ENCODE peak calls at places on chromosomes 5 and 9, in five cellular contexts. J is GM23248, H is HCT116, P is stomach, C is tibial artery. U is an unnamed sample. For H3K9me3, the result is how much of the 10 kb centered on the place peaks cover.

GRCh38 chr9:34592895-34593601 is 3.5 kb upstream of the CNTFR start:
- DNase-seq in J (peak), H (no peak), P (peak), C (peak), U (peak)

GRCh38 chr5:133714161-133714915 is 102.0 kb upstream of the FSTL4 start:
- DNase-seq in J (peak), H (no peak), P (no peak), C (no peak), U (no peak)

GRCh38 chr9:6968271-6968670 is 210.5 kb downstream of the KDM4C start:
- DNase-seq in J (peak), H (no peak), P (no peak), C (no peak), U (no peak)

GRCh38 chr5:73911761-73912393 is 285.9 kb downstream of the ARHGEF28 start:
- DNase-seq in J (no peak), H (no peak), P (no peak), C (no peak), U (no peak)

GRCh38 chr9:127076860-127077657 is 45.4 kb downstream of the ANGPTL2 start:
- DNase-seq in J (peak), H (no peak), P (no peak), C (no peak), U (no peak)

GRCh38 chr5:57976506-57976905 is 483.4 kb downstream of the PLK2 start:
- DNase-seq in J (no peak), H (no peak), P (no peak), C (no peak), U (no peak)

GRCh38 chr9:134634190-134634589 is 7.4 kb upstream of the COL5A1 start:
- DNase-seq in J (no peak), H (no peak), P (no peak), C (no peak), U (peak)

GRCh38 chr5:141915881-141916336 is 7.8 kb upstream of the DELE1 start:
- DNase-seq in J (no peak), H (peak), P (no peak), C (no peak), U (no peak)

GRCh38 chr5:173638126-173638525 is 21.7 kb upstream of the BOD1 start:
- DNase-seq in J (no peak), H (no peak), P (peak), C (no peak), U (no peak)

GRCh38 chr9:127931092-127931881 is 710 bp upstream of the PIP5KL1 start:
- DNase-seq in J (peak), H (no peak), P (no peak), C (no peak), U (no peak)

GRCh38 chr5:95631265-95631957 is 11.5 kb downstream of the GPR150 start:
- DNase-seq in J (peak), H (no peak), P (no peak), C (no peak), U (no peak)

GRCh38 chr9:89661956-89662717 is 57.3 kb downstream of the GADD45G start:
- DNase-seq in J (peak), H (peak), P (peak), C (peak), U (peak)

GRCh38 chr9:22654833-22655232 is 208.2 kb downstream of the DMRTA1 start:
- DNase-seq in J (peak), H (no peak), P (no peak), C (no peak), U (no peak)

GRCh38 chr9:129080608-129081387 is at the start of gene DOLPP1:
- DNase-seq in J (peak), H (peak), P (peak), C (peak), U (peak)

GRCh38 chr5:93603711-93604118 is 20.7 kb downstream of the NR2F1 start:
- DNase-seq in J (no peak), H (no peak), P (no peak), C (no peak), U (no peak)

GRCh38 chr9:132509921-132510874 is 72.2 kb upstream of the BARHL1 start:
- DNase-seq in J (peak), H (no peak), P (no peak), C (no peak), U (no peak)

GRCh38 chr9:132547436-132547835 is 35.0 kb upstream of the BARHL1 start:
- DNase-seq in J (no peak), H (no peak), P (no peak), C (no peak), U (no peak)

GRCh38 chr5:1112596-1113331 is 901 bp upstream of the SLC12A7 start:
- DNase-seq in J (no peak), H (peak), P (peak), C (no peak), U (no peak)

GRCh38 chr9:20726144-20726543 is 42.1 kb downstream of the FOCAD start:
- DNase-seq in J (no peak), H (no peak), P (no peak), C (no peak), U (no peak)
- H3K4me3 ChIP-seq in J (no peak), H (no peak), P (no peak), C (no peak), U (peak)

GRCh38 chr9:113919825-113920224 is 43.7 kb downstream of the ZNF618 start:
- DNase-seq in J (no peak), H (no peak), P (no peak), C (no peak), U (no peak)

GRCh38 chr9:113920872-113921271 is 44.8 kb downstream of the ZNF618 start:
- DNase-seq in J (no peak), H (no peak), P (no peak), C (no peak), U (no peak)

GRCh38 chr9:113921366-113921765 is 45.3 kb downstream of the ZNF618 start:
- DNase-seq in J (no peak), H (no peak), P (no peak), C (no peak), U (no peak)

GRCh38 chr9:113919422-113919821 is 43.3 kb downstream of the ZNF618 start:
- DNase-seq in J (no peak), H (no peak), P (no peak), C (no peak), U (no peak)

DNA sequence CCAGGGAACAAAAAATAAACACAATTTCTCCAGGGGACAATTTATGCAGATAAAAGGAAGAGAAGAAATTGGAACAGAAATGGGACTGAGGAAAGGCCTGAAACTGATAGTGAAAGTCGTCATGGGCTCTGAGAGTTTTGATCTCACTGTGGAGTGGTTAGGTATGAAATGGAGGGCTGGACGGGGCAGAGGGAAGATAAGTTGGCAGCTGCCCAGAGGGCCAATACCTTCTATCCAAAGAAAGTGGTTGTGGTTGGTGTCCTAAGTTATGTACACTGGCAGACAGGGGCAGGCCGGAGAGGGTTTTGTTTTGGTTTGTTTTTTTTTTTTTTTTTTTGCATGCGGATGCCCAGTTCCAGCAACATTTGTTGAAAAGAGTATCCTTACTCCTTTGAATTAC is 46.1 kb downstream of the ZNF618 start:
- DNase-seq in J (no peak), H (no peak), P (no peak), C (no peak), U (no peak)
- H3K27ac ChIP-seq in J (no peak), H (no peak), P (peak), C (no peak), U (no peak)

GRCh38 chr9:103658156-103658555 is 436.0 kb upstream of the SMC2 start:
- DNase-seq in J (no peak), H (no peak), P (no peak), C (no peak), U (no peak)

GRCh38 chr9:103661663-103662062 is 432.4 kb upstream of the SMC2 start:
- DNase-seq in J (no peak), H (no peak), P (no peak), C (no peak), U (no peak)

GRCh38 chr9:103660830-103661229 is 433.3 kb upstream of the SMC2 start:
- DNase-seq in J (no peak), H (no peak), P (no peak), C (no peak), U (no peak)
- H3K9me3 ChIP-seq in J (under half), H (under half), P (under half), C (under half), U (under half)

GRCh38 chr9:35790025-35790384 is 1.4 kb upstream of the NPR2 start:
- DNase-seq in J (no peak), H (no peak), P (no peak), C (no peak), U (no peak)

GRCh38 chr9:35790385-35791291 is 753 bp upstream of the NPR2 start:
- DNase-seq in J (peak), H (no peak), P (peak), C (peak), U (no peak)

GRCh38 chr9:35792044-35792813 is 838 bp downstream of the NPR2 start:
- DNase-seq in J (peak), H (no peak), P (no peak), C (no peak), U (no peak)

GRCh38 chr9:35792826-35793225 is 1.4 kb downstream of the NPR2 start:
- DNase-seq in J (no peak), H (no peak), P (no peak), C (no peak), U (no peak)

GRCh38 chr9:35791321-35791921 is at the start of gene NPR2:
- DNase-seq in J (peak), H (no peak), P (no peak), C (peak), U (peak)
- H3K4me3 ChIP-seq in J (peak), H (no peak), P (peak), C (peak), U (peak)

GRCh38 chr5:15502208-15502607 is 2.2 kb downstream of the FBXL7 start:
- DNase-seq in J (peak), H (no peak), P (no peak), C (no peak), U (no peak)
- H3K27ac ChIP-seq in J (peak), H (no peak), P (peak), C (peak), U (peak)

DNA sequence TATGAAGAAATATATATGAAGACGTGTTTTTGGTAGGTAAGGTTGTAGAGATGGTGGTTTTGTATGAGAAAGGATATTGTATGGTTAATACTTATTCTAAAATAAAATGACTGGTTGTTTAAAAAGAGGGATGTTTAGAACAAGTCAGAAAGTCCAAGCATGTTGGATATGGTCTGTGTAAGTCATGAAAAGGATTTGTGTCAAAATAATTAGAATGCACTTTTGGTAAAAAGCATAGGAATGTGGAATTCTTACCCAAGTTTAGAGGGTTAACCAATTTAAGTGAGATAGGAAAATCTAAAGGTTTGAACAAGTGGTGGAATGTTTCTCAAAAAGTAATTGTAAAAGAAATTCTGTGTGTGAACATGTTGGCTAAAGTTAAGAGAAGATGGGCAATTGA is 1556.5 kb upstream of the C9orf72 start:
- DNase-seq in J (no peak), H (no peak), P (no peak), C (no peak), U (no peak)
- H3K9me3 ChIP-seq in J (under half), H (under half), P (under half), C (under half), U (under half)

DNA sequence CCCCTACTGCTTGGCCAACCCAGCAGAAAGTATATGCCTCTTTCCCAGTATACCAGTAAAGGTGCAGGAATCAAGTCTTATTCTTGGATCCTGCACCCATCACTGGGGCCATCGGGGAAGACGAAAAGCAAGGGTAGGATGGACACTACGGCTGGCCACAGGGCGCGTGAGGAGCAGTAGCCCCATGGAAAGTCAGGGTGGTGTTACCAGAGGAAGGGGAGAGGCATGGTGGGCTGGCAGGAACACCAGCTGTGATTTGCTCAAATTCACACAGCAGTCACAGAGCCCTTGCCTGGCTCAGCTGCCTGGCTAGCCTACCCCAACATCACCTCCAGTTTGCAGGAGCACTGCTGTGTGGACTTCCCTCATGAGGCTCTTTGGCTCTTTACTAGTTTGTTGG is 34.5 kb upstream of the SAP30L start:
- DNase-seq in J (no peak), H (no peak), P (no peak), C (no peak), U (no peak)
- H3K4me3 ChIP-seq in J (no peak), H (no peak), P (no peak), C (no peak), U (no peak)

GRCh38 chr5:139131062-139131856 is 66.9 kb downstream of the SIL1 start:
- DNase-seq in J (peak), H (no peak), P (peak), C (peak), U (no peak)
- H3K27ac ChIP-seq in J (peak), H (no peak), P (peak), C (peak), U (peak)

DNA sequence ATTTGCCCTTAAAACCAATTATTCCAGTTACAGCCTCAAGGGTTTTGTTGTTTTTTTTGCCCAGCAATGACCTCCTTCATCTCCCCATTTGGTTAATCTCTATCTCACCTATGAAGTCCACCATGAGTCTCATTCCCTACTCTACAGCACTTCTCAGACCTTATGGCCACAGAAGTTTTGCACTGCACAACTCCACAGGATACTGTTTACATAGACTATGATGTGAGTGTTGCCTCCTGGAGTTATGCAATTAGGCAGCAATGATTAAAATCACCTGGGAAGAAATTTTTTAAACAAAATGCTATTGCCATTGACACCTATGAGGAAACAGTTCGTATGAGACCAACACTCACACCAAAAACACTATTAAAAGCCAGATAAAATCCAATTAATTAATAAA is 39.7 kb downstream of the ZDHHC21 start:
- DNase-seq in J (no peak), H (no peak), P (no peak), C (no peak), U (no peak)
- H3K9me3 ChIP-seq in J (under half), H (under half), P (under half), C (under half), U (under half)

GRCh38 chr5:81749562-81750307 is 1.2 kb downstream of the SSBP2 start:
- DNase-seq in J (peak), H (no peak), P (peak), C (peak), U (peak)

GRCh38 chr5:81750308-81751008 is 439 bp downstream of the SSBP2 start:
- DNase-seq in J (peak), H (no peak), P (peak), C (no peak), U (peak)

GRCh38 chr5:81748556-81748955 is 2.3 kb downstream of the SSBP2 start:
- DNase-seq in J (no peak), H (no peak), P (no peak), C (no peak), U (no peak)

GRCh38 chr5:81751009-81751835 is at the start of gene SSBP2:
- DNase-seq in J (peak), H (peak), P (peak), C (peak), U (peak)

DNA sequence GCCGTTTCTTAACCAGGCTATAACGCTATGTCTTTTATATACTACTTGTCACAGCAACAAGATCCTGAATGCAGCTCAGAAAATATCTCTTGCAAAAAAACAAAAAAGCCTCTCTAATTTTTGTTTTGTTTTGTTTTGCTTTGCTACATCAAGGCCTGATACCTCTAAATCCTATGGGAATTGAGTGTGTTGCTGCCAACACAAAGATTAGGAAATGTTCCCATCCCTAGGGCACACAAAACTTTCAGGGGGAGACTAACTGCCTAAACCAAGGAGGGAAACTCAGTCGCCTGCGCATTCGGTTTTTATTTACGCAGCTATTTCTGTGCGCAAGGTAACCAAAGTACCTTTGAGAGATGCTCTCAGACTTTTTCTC is 1.7 kb downstream of the SSBP2 start:
- DNase-seq in J (peak), H (no peak), P (no peak), C (no peak), U (no peak)
- H3K4me3 ChIP-seq in J (peak), H (no peak), P (peak), C (peak), U (peak)